ENCODE peak calls at places on chromosomes 1 and 21, in six cellular contexts. Z, U, W, E, X and V are unnamed samples.

GRCh38 chr1:154595621-154596020 is 12.4 kb downstream of the ADAR start:
- DNase-seq in W (no peak), E (no peak), X (no peak), U (no peak), Z (no peak), V (no peak)

GRCh38 chr1:41517039-41517438 is 32.6 kb upstream of the EDN2 start:
- DNase-seq in E (no peak), W (no peak), U (no peak), X (no peak), Z (no peak), V (no peak)

GRCh38 chr1:21278898-21279819 is 11.1 kb downstream of the ECE1 start:
- DNase-seq in Z (no peak), U (no peak), E (no peak), X (no peak), W (no peak), V (no peak)

GRCh38 chr1:56416385-56416972 is 162.9 kb downstream of the PLPP3 start:
- DNase-seq in Z (no peak), E (no peak), X (no peak), U (no peak), W (no peak), V (no peak)

GRCh38 chr21:40555129-40555528 is 291.8 kb downstream of the DSCAM start:
- DNase-seq in E (no peak), W (no peak), Z (no peak), U (no peak), X (no peak), V (no peak)

GRCh38 chr1:230127105-230128054 is 60.3 kb downstream of the GALNT2 start:
- DNase-seq in E (no peak), X (no peak), W (no peak), U (no peak), Z (no peak), V (no peak)

GRCh38 chr1:169113613-169114119 is 7.2 kb downstream of the ATP1B1 start:
- DNase-seq in X (peak), E (no peak), W (no peak), U (peak), Z (no peak), V (no peak)

GRCh38 chr1:151157067-151157531 is 650 bp downstream of the TNFAIP8L2 start:
- DNase-seq in W (no peak), Z (no peak), U (no peak), X (no peak), E (no peak), V (peak)

GRCh38 chr1:179369751-179370341 is 4.1 kb downstream of the AXDND1 start:
- DNase-seq in E (no peak), X (peak), Z (no peak), U (peak), W (peak), V (peak)

GRCh38 chr1:202197670-202198359 is 4.2 kb downstream of the LGR6 start:
- DNase-seq in U (no peak), X (no peak), Z (no peak), W (no peak), E (no peak), V (peak)

GRCh38 chr21:45283611-45284455 is 3.9 kb downstream of the POFUT2 start:
- DNase-seq in W (no peak), X (no peak), E (no peak), Z (no peak), U (no peak), V (no peak)

GRCh38 chr21:46069719-46070279 is 28.1 kb upstream of the COL6A2 start:
- DNase-seq in U (no peak), X (no peak), Z (no peak), W (no peak), E (no peak), V (no peak)

GRCh38 chr21:31514598-31514997 is 144.9 kb upstream of the SOD1 start:
- DNase-seq in X (no peak), U (peak), W (peak), E (no peak), Z (peak), V (no peak)

GRCh38 chr1:50368179-50369007 is 54.9 kb downstream of the DMRTA2 start:
- DNase-seq in U (peak), Z (peak), X (no peak), W (peak), E (no peak), V (no peak)

GRCh38 chr1:228061411-228062084 is 21.0 kb upstream of the ARF1 start:
- DNase-seq in E (no peak), X (no peak), U (no peak), W (no peak), Z (no peak), V (no peak)

GRCh38 chr1:228964178-228964819 is 229.0 kb downstream of the RHOU start:
- DNase-seq in W (peak), Z (no peak), U (peak), X (no peak), E (no peak), V (no peak)

GRCh38 chr21:37435120-37435519 is 68.5 kb downstream of the DYRK1A start:
- DNase-seq in U (peak), W (peak), X (no peak), E (peak), Z (peak), V (peak)

GRCh38 chr1:21644348-21644747 is 24.8 kb downstream of the RAP1GAP start:
- DNase-seq in X (no peak), E (no peak), U (no peak), W (no peak), Z (no peak), V (no peak)

GRCh38 chr1:181141431-181141910 is 53.0 kb downstream of the IER5 start:
- DNase-seq in W (no peak), Z (no peak), E (no peak), U (peak), X (no peak), V (no peak)

GRCh38 chr1:176172215-176172614 is 34.9 kb downstream of the COP1 start:
- DNase-seq in E (no peak), X (no peak), U (no peak), W (no peak), Z (no peak), V (no peak)

GRCh38 chr21:32426592-32427051 is 14.1 kb downstream of the EVA1C start:
- DNase-seq in X (no peak), W (no peak), U (no peak), Z (no peak), E (no peak), V (no peak)

GRCh38 chr1:28518745-28519341 is 13.0 kb downstream of the RCC1 start:
- DNase-seq in X (no peak), U (no peak), Z (no peak), W (no peak), E (no peak), V (no peak)

GRCh38 chr1:159919236-159919865 is 6.0 kb downstream of the TAGLN2 start:
- DNase-seq in E (no peak), Z (no peak), X (no peak), W (no peak), U (no peak), V (no peak)

GRCh38 chr1:85049735-85050166 is 1.5 kb upstream of the MCOLN3 start:
- DNase-seq in W (no peak), E (no peak), U (no peak), X (no peak), Z (no peak), V (no peak)

GRCh38 chr1:119298687-119299086 is 69.9 kb upstream of the HAO2 start:
- DNase-seq in E (no peak), U (peak), X (no peak), W (no peak), Z (no peak), V (no peak)

GRCh38 chr1:173341307-173341706 is 134.2 kb upstream of the TNFSF4 start:
- DNase-seq in U (peak), E (peak), Z (no peak), W (no peak), X (no peak), V (no peak)

GRCh38 chr21:41641821-41642368 is 125.0 kb downstream of the RIPK4 start:
- DNase-seq in W (peak), U (peak), E (peak), Z (peak), X (no peak), V (no peak)

GRCh38 chr21:21387891-21388290 is 389.7 kb downstream of the NCAM2 start:
- DNase-seq in X (no peak), W (no peak), U (no peak), Z (no peak), E (no peak), V (no peak)

GRCh38 chr1:10917513-10918454 is 94.7 kb upstream of the TARDBP start:
- DNase-seq in Z (no peak), W (no peak), X (no peak), U (no peak), E (no peak), V (peak)

GRCh38 chr21:39388038-39388810 is 39.3 kb upstream of the HMGN1 start:
- DNase-seq in Z (peak), E (peak), X (no peak), W (peak), U (peak), V (peak)

GRCh38 chr1:4121834-4122512 is 221.9 kb upstream of the C1orf174 start:
- DNase-seq in U (no peak), X (no peak), Z (no peak), E (no peak), W (no peak), V (no peak)

GRCh38 chr1:247518613-247518891 is 17.7 kb downstream of the OR2C3 start:
- DNase-seq in E (no peak), W (no peak), U (no peak), X (no peak), Z (no peak), V (no peak)

GRCh38 chr1:212608956-212609700 is 567 bp downstream of the ATF3 start:
- DNase-seq in U (no peak), X (no peak), Z (peak), E (peak), W (peak), V (peak)

GRCh38 chr1:247639381-247639981 is 34.1 kb downstream of the OR2G3 start:
- DNase-seq in U (no peak), E (peak), X (no peak), W (peak), Z (peak), V (no peak)

GRCh38 chr1:216183007-216183406 is 240.2 kb downstream of the USH2A start:
- DNase-seq in Z (no peak), E (no peak), U (peak), W (no peak), X (no peak), V (no peak)

GRCh38 chr1:185551008-185551407 is 183.2 kb upstream of the HMCN1 start:
- DNase-seq in Z (no peak), W (peak), X (no peak), U (no peak), E (no peak), V (no peak)

DNA sequence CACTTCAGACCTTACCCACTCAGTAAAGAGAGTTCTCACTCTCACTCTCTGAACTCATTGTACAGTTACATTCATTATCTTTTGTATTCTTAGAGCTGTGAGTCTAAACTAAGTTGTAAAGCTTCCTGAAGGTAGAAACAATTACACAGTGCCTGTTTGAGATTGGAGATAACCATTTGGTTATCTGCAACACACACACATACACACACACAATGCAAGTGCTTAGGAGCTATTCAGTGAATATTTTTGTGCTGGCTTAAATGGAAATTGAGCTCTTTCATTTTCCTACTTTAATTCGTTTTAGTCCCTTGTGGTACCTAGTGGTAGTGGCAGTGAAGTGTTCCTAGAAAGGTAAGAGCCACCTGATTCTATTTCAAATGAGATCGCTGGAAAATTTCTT is 19.9 kb downstream of the KPNA6 start:
- DNase-seq in W (no peak), E (no peak), U (no peak), X (no peak), Z (no peak), V (no peak)
- TF ChIP-seq CTCF in W (no peak), E (no peak), U (no peak), X (no peak), Z (no peak), V (no peak)

GRCh38 chr1:9717193-9718005 is 65.9 kb downstream of the PIK3CD start:
- DNase-seq in W (peak), X (no peak), U (no peak), Z (no peak), E (peak), V (peak)
- H3K4me3 ChIP-seq in W (peak), X (no peak), U (no peak), Z (peak), E (peak), V (peak)

GRCh38 chr1:51444096-51444495 is 75.0 kb downstream of the EPS15 start:
- DNase-seq in W (no peak), U (peak), E (no peak), X (no peak), Z (no peak), V (no peak)

GRCh38 chr1:51442616-51443015 is 76.5 kb downstream of the EPS15 start:
- DNase-seq in U (no peak), X (no peak), Z (no peak), E (no peak), W (no peak), V (no peak)

GRCh38 chr1:51444534-51445192 is 74.4 kb downstream of the EPS15 start:
- DNase-seq in Z (no peak), U (no peak), X (no peak), E (no peak), W (no peak), V (no peak)

GRCh38 chr1:51443555-51443954 is 75.5 kb downstream of the EPS15 start:
- DNase-seq in W (no peak), E (no peak), X (no peak), Z (no peak), U (no peak), V (no peak)

GRCh38 chr1:51445346-51446090 is 73.5 kb downstream of the EPS15 start:
- DNase-seq in E (no peak), W (no peak), X (no peak), Z (no peak), U (no peak), V (no peak)
- H3K27ac ChIP-seq in E (no peak), W (peak), X (no peak), Z (peak), U (no peak), V (no peak)

GRCh38 chr1:167220537-167221125 is at the start of gene POU2F1:
- DNase-seq in W (peak), Z (peak), X (peak), U (peak), E (peak), V (peak)
- TF ChIP-seq CTCF in W (peak), Z (peak), X (peak), U (peak), E (peak), V (peak)